ENCODE peak calls at places on chromosomes 5 and 9, in six cellular contexts. One of them, this sample, is unnamed.

GRCh38 chr5:74767579-74767913 is 497 bp downstream of the NSA2 start:
- DNase-seq in CD4-positive, alpha-beta memory T cell: peak
- DNase-seq in NCI-H2107: no peak
- DNase-seq in omental fat pad: no peak
- DNase-seq in nucleus accumbens: no peak
- DNase-seq in aorta: no peak
- DNase-seq in this sample: no peak

GRCh38 chr9:4303002-4303401 is 3.1 kb upstream of the GLIS3 start:
- DNase-seq in omental fat pad: no peak
- DNase-seq in NCI-H2107: no peak
- DNase-seq in aorta: no peak
- DNase-seq in CD4-positive, alpha-beta memory T cell: no peak
- DNase-seq in nucleus accumbens: no peak
- DNase-seq in this sample: no peak

GRCh38 chr5:39713224-39713911 is 288.6 kb upstream of the DAB2 start:
- DNase-seq in omental fat pad: no peak
- DNase-seq in aorta: no peak
- DNase-seq in nucleus accumbens: no peak
- DNase-seq in CD4-positive, alpha-beta memory T cell: no peak
- DNase-seq in NCI-H2107: no peak
- DNase-seq in this sample: no peak

GRCh38 chr5:138722518-138722917 is 30.7 kb upstream of the CTNNA1 start:
- DNase-seq in aorta: no peak
- DNase-seq in omental fat pad: no peak
- DNase-seq in CD4-positive, alpha-beta memory T cell: no peak
- DNase-seq in NCI-H2107: no peak
- DNase-seq in nucleus accumbens: no peak
- DNase-seq in this sample: peak

GRCh38 chr5:129904667-129905466 is 602 bp downstream of the CHSY3 start:
- DNase-seq in NCI-H2107: no peak
- DNase-seq in nucleus accumbens: no peak
- DNase-seq in omental fat pad: no peak
- DNase-seq in CD4-positive, alpha-beta memory T cell: no peak
- DNase-seq in aorta: peak
- DNase-seq in this sample: peak

GRCh38 chr9:90919883-90920282 is 118.3 kb downstream of the SYK start:
- DNase-seq in nucleus accumbens: no peak
- DNase-seq in CD4-positive, alpha-beta memory T cell: no peak
- DNase-seq in NCI-H2107: no peak
- DNase-seq in omental fat pad: no peak
- DNase-seq in aorta: no peak
- DNase-seq in this sample: no peak

GRCh38 chr9:128684325-128685021 is 4.5 kb upstream of the SET start:
- DNase-seq in NCI-H2107: no peak
- DNase-seq in omental fat pad: no peak
- DNase-seq in CD4-positive, alpha-beta memory T cell: peak
- DNase-seq in nucleus accumbens: no peak
- DNase-seq in aorta: peak
- DNase-seq in this sample: peak

GRCh38 chr5:56356121-56356875 is 123.2 kb upstream of the ANKRD55 start:
- DNase-seq in aorta: no peak
- DNase-seq in NCI-H2107: no peak
- DNase-seq in CD4-positive, alpha-beta memory T cell: no peak
- DNase-seq in nucleus accumbens: no peak
- DNase-seq in omental fat pad: no peak
- DNase-seq in this sample: no peak

GRCh38 chr5:8517461-8517860 is 648.5 kb downstream of the MTRR start:
- DNase-seq in CD4-positive, alpha-beta memory T cell: no peak
- DNase-seq in NCI-H2107: no peak
- DNase-seq in nucleus accumbens: no peak
- DNase-seq in aorta: no peak
- DNase-seq in omental fat pad: no peak
- DNase-seq in this sample: no peak

GRCh38 chr9:60545346-60546315 is 368.6 kb upstream of the SPATA31A5 start:
- DNase-seq in nucleus accumbens: no peak
- DNase-seq in aorta: peak
- DNase-seq in CD4-positive, alpha-beta memory T cell: no peak
- DNase-seq in omental fat pad: no peak
- DNase-seq in NCI-H2107: no peak
- DNase-seq in this sample: no peak

GRCh38 chr5:108650997-108651396 is 96.7 kb upstream of the FER start:
- DNase-seq in CD4-positive, alpha-beta memory T cell: no peak
- DNase-seq in nucleus accumbens: no peak
- DNase-seq in NCI-H2107: no peak
- DNase-seq in aorta: no peak
- DNase-seq in omental fat pad: no peak
- DNase-seq in this sample: no peak

GRCh38 chr5:14665949-14666741 is 1.6 kb downstream of the OTULIN start:
- DNase-seq in aorta: no peak
- DNase-seq in nucleus accumbens: no peak
- DNase-seq in omental fat pad: no peak
- DNase-seq in CD4-positive, alpha-beta memory T cell: peak
- DNase-seq in NCI-H2107: no peak
- DNase-seq in this sample: no peak

GRCh38 chr9:126420643-126421564 is 94.3 kb downstream of the MVB12B start:
- DNase-seq in aorta: no peak
- DNase-seq in NCI-H2107: no peak
- DNase-seq in nucleus accumbens: no peak
- DNase-seq in CD4-positive, alpha-beta memory T cell: no peak
- DNase-seq in omental fat pad: no peak
- DNase-seq in this sample: no peak

GRCh38 chr9:29332789-29333188 is 1759.5 kb upstream of the C9orf72 start:
- DNase-seq in omental fat pad: no peak
- DNase-seq in aorta: no peak
- DNase-seq in nucleus accumbens: no peak
- DNase-seq in CD4-positive, alpha-beta memory T cell: no peak
- DNase-seq in NCI-H2107: no peak
- DNase-seq in this sample: no peak

GRCh38 chr9:97980918-97981827 is 2.0 kb upstream of the ANP32B start:
- DNase-seq in NCI-H2107: no peak
- DNase-seq in nucleus accumbens: peak
- DNase-seq in aorta: no peak
- DNase-seq in omental fat pad: no peak
- DNase-seq in CD4-positive, alpha-beta memory T cell: no peak
- DNase-seq in this sample: no peak

GRCh38 chr9:131276107-131276888 is at the start of gene FAM78A:
- DNase-seq in aorta: peak
- DNase-seq in CD4-positive, alpha-beta memory T cell: peak
- DNase-seq in nucleus accumbens: no peak
- DNase-seq in omental fat pad: no peak
- DNase-seq in NCI-H2107: no peak
- DNase-seq in this sample: peak

GRCh38 chr9:14895806-14896205 is 14.4 kb downstream of the FREM1 start:
- DNase-seq in CD4-positive, alpha-beta memory T cell: no peak
- DNase-seq in aorta: no peak
- DNase-seq in NCI-H2107: no peak
- DNase-seq in omental fat pad: no peak
- DNase-seq in nucleus accumbens: no peak
- DNase-seq in this sample: no peak

GRCh38 chr9:134329886-134330285 is 3.6 kb downstream of the RXRA start:
- DNase-seq in nucleus accumbens: no peak
- DNase-seq in NCI-H2107: no peak
- DNase-seq in CD4-positive, alpha-beta memory T cell: no peak
- DNase-seq in omental fat pad: no peak
- DNase-seq in aorta: peak
- DNase-seq in this sample: no peak

GRCh38 chr5:104793452-104794120 is 1231.0 kb upstream of the NUDT12 start:
- DNase-seq in NCI-H2107: no peak
- DNase-seq in aorta: no peak
- DNase-seq in omental fat pad: no peak
- DNase-seq in CD4-positive, alpha-beta memory T cell: no peak
- DNase-seq in nucleus accumbens: no peak
- DNase-seq in this sample: no peak

GRCh38 chr9:495739-496138 is 281.1 kb downstream of the DOCK8 start:
- DNase-seq in aorta: no peak
- DNase-seq in nucleus accumbens: no peak
- DNase-seq in CD4-positive, alpha-beta memory T cell: no peak
- DNase-seq in NCI-H2107: no peak
- DNase-seq in omental fat pad: no peak
- DNase-seq in this sample: no peak

GRCh38 chr5:145937432-145938250 is 1.3 kb downstream of the SH3RF2 start:
- DNase-seq in aorta: no peak
- DNase-seq in CD4-positive, alpha-beta memory T cell: no peak
- DNase-seq in omental fat pad: no peak
- DNase-seq in NCI-H2107: no peak
- DNase-seq in nucleus accumbens: no peak
- DNase-seq in this sample: no peak

GRCh38 chr5:174337276-174338203 is 292.0 kb downstream of the NSG2 start:
- DNase-seq in nucleus accumbens: no peak
- DNase-seq in omental fat pad: no peak
- DNase-seq in aorta: no peak
- DNase-seq in NCI-H2107: no peak
- DNase-seq in CD4-positive, alpha-beta memory T cell: no peak
- DNase-seq in this sample: no peak

GRCh38 chr9:98998441-98999151 is 54.9 kb downstream of the COL15A1 start:
- DNase-seq in nucleus accumbens: peak
- DNase-seq in NCI-H2107: no peak
- DNase-seq in aorta: peak
- DNase-seq in omental fat pad: peak
- DNase-seq in CD4-positive, alpha-beta memory T cell: peak
- DNase-seq in this sample: peak

GRCh38 chr9:124008307-124008854 is 3.2 kb upstream of the LHX2 start:
- DNase-seq in nucleus accumbens: no peak
- DNase-seq in CD4-positive, alpha-beta memory T cell: no peak
- DNase-seq in omental fat pad: no peak
- DNase-seq in aorta: peak
- DNase-seq in NCI-H2107: no peak
- DNase-seq in this sample: no peak

GRCh38 chr9:26935847-26936246 is 11.2 kb downstream of the PLAA start:
- DNase-seq in NCI-H2107: no peak
- DNase-seq in CD4-positive, alpha-beta memory T cell: no peak
- DNase-seq in nucleus accumbens: no peak
- DNase-seq in aorta: no peak
- DNase-seq in omental fat pad: no peak
- DNase-seq in this sample: no peak

GRCh38 chr5:1512541-1513291 is 11.0 kb downstream of the LPCAT1 start:
- DNase-seq in omental fat pad: peak
- DNase-seq in nucleus accumbens: no peak
- DNase-seq in CD4-positive, alpha-beta memory T cell: no peak
- DNase-seq in NCI-H2107: peak
- DNase-seq in aorta: peak
- DNase-seq in this sample: peak

This sample was measured in lower lobe of right lung.